ENCODE peak calls at places on chromosomes 5 and 9, in eight cellular contexts. O is GM20000, R is H7, P is GM12865, N is GM13976, H is tibial artery, T is RPMI7951, J is brain microvascular endothelial cell. L is an unnamed sample.
A peak's percentile ranks its signal among the peaks of the same experiment; 100 is the strongest.

GRCh38 chr9:127567898-127568617 is 44.0 kb upstream of the STXBP1 start:
- DNase-seq in P (no peak), R (peak; percentile 87), N (no peak), H (no peak), O (no peak), T (no peak), J (no peak), L (no peak)

GRCh38 chr9:76552751-76553150 is 93.8 kb downstream of the GCNT1 start:
- DNase-seq in J (no peak), N (no peak), H (no peak), R (no peak), O (no peak), T (no peak), P (no peak), L (no peak)

GRCh38 chr5:159849437-159850191 is 66.7 kb upstream of the ADRA1B start:
- DNase-seq in H (no peak), J (peak; percentile 81), R (no peak), N (no peak), P (no peak), T (peak; percentile 81), O (no peak), L (no peak)

GRCh38 chr5:60349891-60350415 is 350.0 kb downstream of the DEPDC1B start:
- DNase-seq in T (no peak), P (no peak), J (no peak), N (no peak), R (no peak), O (no peak), H (no peak), L (no peak)

GRCh38 chr5:54445691-54446090 is 9.8 kb upstream of the HSPB3 start:
- DNase-seq in T (no peak), H (no peak), J (no peak), O (no peak), N (no peak), P (no peak), R (no peak), L (no peak)

GRCh38 chr5:117803533-117803932 is 1184.8 kb downstream of the DTWD2 start:
- DNase-seq in T (no peak), N (no peak), H (no peak), R (no peak), P (no peak), O (no peak), J (peak; percentile 20), L (no peak)

GRCh38 chr5:148827723-148828122 is 1.3 kb downstream of the ADRB2 start:
- DNase-seq in O (no peak), H (no peak), N (no peak), T (no peak), R (no peak), J (no peak), P (no peak), L (no peak)

GRCh38 chr5:95595289-95595931 is 24.5 kb upstream of the GPR150 start:
- DNase-seq in P (no peak), N (no peak), T (no peak), R (no peak), O (no peak), J (no peak), H (no peak), L (no peak)

GRCh38 chr9:127388037-127388855 is 8.7 kb upstream of the SLC2A8 start:
- DNase-seq in R (no peak), J (peak; percentile 98), O (peak; percentile 62), N (peak; percentile 73), H (peak; percentile 62), P (peak; percentile 89), T (peak; percentile 98), L (peak; percentile 46)

GRCh38 chr5:35199886-35200285 is 30.4 kb downstream of the PRLR start:
- DNase-seq in T (no peak), P (no peak), J (no peak), R (no peak), H (no peak), N (no peak), O (no peak), L (no peak)

GRCh38 chr5:139636207-139636792 is 11.8 kb upstream of the CXXC5 start:
- DNase-seq in O (peak; percentile 92), N (peak; percentile 85), P (peak; percentile 98), R (peak; percentile 50), H (no peak), J (no peak), T (no peak), L (peak; percentile 79)

GRCh38 chr5:34854459-34855174 is 15.7 kb downstream of the TTC23L start:
- DNase-seq in N (peak; percentile 61), J (no peak), P (peak; percentile 82), H (no peak), O (peak; percentile 69), R (no peak), T (peak; percentile 10), L (peak; percentile 61)

GRCh38 chr5:90446961-90447360 is 27.6 kb downstream of the MBLAC2 start:
- DNase-seq in N (no peak), J (no peak), T (no peak), R (no peak), O (no peak), H (no peak), P (no peak), L (no peak)

GRCh38 chr5:163585206-163585605 is 79.8 kb downstream of the MAT2B start:
- DNase-seq in J (no peak), N (no peak), R (no peak), H (no peak), P (no peak), T (peak; percentile 15), O (no peak), L (no peak)

GRCh38 chr9:36151306-36152210 is 15.0 kb downstream of the GLIPR2 start:
- DNase-seq in J (peak; percentile 61), T (peak; percentile 68), H (peak; percentile 54), R (no peak), O (peak; percentile 74), P (peak; percentile 93), N (peak; percentile 80), L (peak; percentile 80)